ENCODE peak calls at places on chromosomes 11 and 22, in five cellular contexts. Y is omental fat pad, C is AG09309, U is kidney epithelial cell, Z is lower leg skin. T is an unnamed sample.

GRCh38 chr11:27722117-27722844 is 22.0 kb upstream of the BDNF start:
- DNase-seq in Y (no peak), C (no peak), U (no peak), Z (no peak), T (no peak)

GRCh38 chr11:10803676-10804075 is 5.0 kb downstream of the EIF4G2 start:
- DNase-seq in Y (no peak), C (no peak), U (no peak), Z (no peak), T (no peak)

GRCh38 chr11:123798079-123798478 is 8.1 kb downstream of the OR6M1 start:
- DNase-seq in Y (no peak), C (no peak), U (no peak), Z (no peak), T (no peak)

GRCh38 chr11:61684870-61685610 is 4.8 kb downstream of the DAGLA start:
- DNase-seq in Y (no peak), C (no peak), U (no peak), Z (no peak), T (no peak)

GRCh38 chr22:36280379-36280778 is 27.4 kb downstream of the APOL1 start:
- DNase-seq in Y (no peak), C (no peak), U (no peak), Z (no peak), T (no peak)

GRCh38 chr22:47145883-47146282 is 383.4 kb downstream of the TBC1D22A start:
- DNase-seq in Y (no peak), C (no peak), U (no peak), Z (no peak), T (no peak)

GRCh38 chr22:45608763-45609180 is 62.9 kb upstream of the ATXN10 start:
- DNase-seq in Y (no peak), C (peak), U (peak), Z (no peak), T (no peak)

GRCh38 chr11:61815790-61816735 is 740 bp downstream of the FADS1 start:
- DNase-seq in Y (peak), C (no peak), U (no peak), Z (peak), T (peak)

GRCh38 chr11:70456921-70457532 is 58.7 kb downstream of the CTTN start:
- DNase-seq in Y (no peak), C (no peak), U (peak), Z (no peak), T (no peak)

GRCh38 chr22:47175151-47175760 is 412.8 kb downstream of the TBC1D22A start:
- DNase-seq in Y (no peak), C (no peak), U (no peak), Z (no peak), T (no peak)

GRCh38 chr11:70174846-70175764 is 28.0 kb upstream of the FADD start:
- DNase-seq in Y (no peak), C (no peak), U (no peak), Z (no peak), T (no peak)

GRCh38 chr11:129828301-129828836 is 12.7 kb downstream of the TMEM45B start:
- DNase-seq in Y (no peak), C (no peak), U (peak), Z (no peak), T (no peak)

GRCh38 chr11:27938011-27938410 is 169.9 kb downstream of the KIF18A start:
- DNase-seq in Y (no peak), C (no peak), U (no peak), Z (no peak), T (no peak)

GRCh38 chr11:128837627-128838026 is 29.5 kb downstream of the KCNJ1 start:
- DNase-seq in Y (no peak), C (no peak), U (no peak), Z (no peak), T (no peak)

GRCh38 chr11:126156814-126157213 is 54.6 kb downstream of the RPUSD4 start:
- DNase-seq in Y (no peak), C (no peak), U (no peak), Z (no peak), T (no peak)

GRCh38 chr22:24124247-24124646 is 57.0 kb upstream of the SUSD2 start:
- DNase-seq in Y (no peak), C (no peak), U (no peak), Z (no peak), T (no peak)

GRCh38 chr11:94769897-94770296 is 1.7 kb downstream of the AMOTL1 start:
- DNase-seq in Y (no peak), C (no peak), U (no peak), Z (no peak), T (no peak)

GRCh38 chr11:3644817-3645235 is at the start of gene ART1:
- DNase-seq in Y (no peak), C (no peak), U (no peak), Z (no peak), T (no peak)

GRCh38 chr11:16809901-16810668 is 71.6 kb downstream of the C11orf58 start:
- DNase-seq in Y (no peak), C (no peak), U (no peak), Z (peak), T (no peak)

GRCh38 chr11:127998421-127998820 is 588.9 kb downstream of the ETS1 start:
- DNase-seq in Y (no peak), C (no peak), U (no peak), Z (no peak), T (no peak)

GRCh38 chr11:47661245-47661644 is 18.9 kb upstream of the MTCH2 start:
- DNase-seq in Y (no peak), C (no peak), U (no peak), Z (no peak), T (no peak)

GRCh38 chr22:28505416-28506156 is 174.1 kb downstream of the TTC28 start:
- DNase-seq in Y (no peak), C (no peak), U (peak), Z (no peak), T (no peak)

GRCh38 chr11:3840289-3840869 is 380 bp downstream of the RHOG start:
- DNase-seq in Y (no peak), C (no peak), U (no peak), Z (peak), T (peak)

GRCh38 chr11:79232346-79232745 is 208.5 kb downstream of the TENM4 start:
- DNase-seq in Y (no peak), C (no peak), U (no peak), Z (no peak), T (no peak)

GRCh38 chr11:119724956-119725355 is 4.0 kb downstream of the NECTIN1 start:
- DNase-seq in Y (no peak), C (no peak), U (no peak), Z (no peak), T (no peak)

GRCh38 chr22:44523981-44524759 is 26.1 kb upstream of the RTL6 start:
- DNase-seq in Y (no peak), C (peak), U (peak), Z (no peak), T (no peak)

GRCh38 chr22:27866136-27867091 is 52.6 kb downstream of the PITPNB start:
- DNase-seq in Y (no peak), C (peak), U (peak), Z (peak), T (no peak)

GRCh38 chr11:13053255-13053917 is 44.3 kb downstream of the RASSF10 start:
- DNase-seq in Y (no peak), C (no peak), U (no peak), Z (no peak), T (no peak)

GRCh38 chr11:84261707-84262106 is 975.5 kb upstream of the CCDC90B start:
- DNase-seq in Y (no peak), C (no peak), U (no peak), Z (no peak), T (no peak)
- TF ChIP-seq CTCF in Y (no peak), C (no peak), U (peak), Z (no peak), T (no peak)

GRCh38 chr11:84800755-84801346 is 826.3 kb downstream of the DLG2 start:
- DNase-seq in Y (no peak), C (peak), U (no peak), Z (no peak), T (no peak)
- TF ChIP-seq CTCF in Y (no peak), C (peak), U (peak), Z (no peak), T (no peak)

GRCh38 chr22:17065433-17065832 is 19.4 kb upstream of the IL17RA start:
- DNase-seq in Y (no peak), C (no peak), U (no peak), Z (no peak), T (no peak)
- TF ChIP-seq CTCF in Y (no peak), C (no peak), U (no peak), Z (no peak), T (no peak)

DNA sequence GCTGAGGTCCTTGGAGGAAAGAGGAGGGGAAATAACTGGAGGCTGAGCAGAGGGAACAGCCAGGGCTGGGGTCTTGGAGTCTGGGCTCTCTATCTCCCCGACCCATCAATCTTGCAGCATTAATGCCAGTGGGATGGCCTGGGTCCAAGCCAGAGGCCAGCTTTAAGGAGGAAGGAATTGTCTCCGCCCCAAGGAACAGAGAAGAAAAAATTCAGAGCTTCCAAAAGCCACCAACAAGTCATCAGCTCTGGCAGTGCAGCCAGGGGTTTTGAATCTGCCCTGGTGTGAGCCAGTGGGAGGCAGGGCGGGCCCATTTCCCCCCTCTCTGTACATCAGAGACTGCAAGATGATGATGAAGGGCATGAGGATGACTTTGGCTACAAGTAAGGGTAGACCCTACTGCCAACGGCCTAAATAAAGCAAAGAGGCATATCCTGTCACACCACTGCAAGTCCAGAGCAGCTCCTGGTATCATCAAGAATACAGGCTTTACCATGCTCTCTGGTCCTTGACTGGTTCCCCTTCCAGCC is 34.5 kb downstream of the LRRC32 start:
- DNase-seq in Y (no peak), C (no peak), U (no peak), Z (no peak), T (no peak)
- TF ChIP-seq CTCF in Y (no peak), C (no peak), U (no peak), Z (no peak), T (no peak)

T was measured in natural killer cell.